ENCODE peak calls at places on chromosomes 13 and 19, in four cellular contexts. K is effector memory CD4-positive, alpha-beta T cell; H is neuronal stem cell; A is SK-N-SH. Y is an unnamed sample.

GRCh38 chr19:29232315-29232852 is 19.4 kb upstream of the UQCRFS1 start:
- DNase-seq in A (no peak), H (no peak), K (no peak), Y (no peak)

GRCh38 chr13:36919206-36919832 is 719 bp downstream of the SMAD9 start:
- DNase-seq in H (peak; percentile 37), A (peak; percentile 75), K (no peak), Y (peak; percentile 73)

GRCh38 chr13:83515267-83515666 is 367.0 kb downstream of the SLITRK1 start:
- DNase-seq in H (no peak), K (no peak), A (no peak), Y (no peak)

GRCh38 chr19:2150794-2151338 is 500 bp downstream of the AP3D1 start:
- DNase-seq in H (no peak), K (no peak), A (no peak), Y (peak; percentile 71)

GRCh38 chr13:43805071-43805468 is 18.3 kb upstream of the ENOX1 start:
- DNase-seq in A (peak; percentile 34), K (no peak), H (no peak), Y (no peak)

GRCh38 chr13:112116187-112116950 is 49.4 kb downstream of the SOX1 start:
- DNase-seq in H (no peak), K (no peak), A (no peak), Y (no peak)

GRCh38 chr13:33244907-33245287 is 40.7 kb downstream of the STARD13 start:
- DNase-seq in A (no peak), H (no peak), K (no peak), Y (no peak)

GRCh38 chr13:84655677-84656076 is 773.4 kb upstream of the SLITRK1 start:
- DNase-seq in A (no peak), H (no peak), K (no peak), Y (no peak)

GRCh38 chr13:28922341-28922740 is 102.2 kb downstream of the MTUS2 start:
- DNase-seq in K (no peak), H (no peak), A (no peak), Y (no peak)

GRCh38 chr19:37905936-37906867 is at the start of gene WDR87:
- DNase-seq in H (peak; percentile 90), K (peak; percentile 27), A (peak; percentile 95), Y (peak; percentile 65)

GRCh38 chr13:92270990-92271389 is 872.6 kb downstream of the GPC5 start:
- DNase-seq in A (no peak), H (no peak), K (no peak), Y (no peak)

GRCh38 chr19:14433454-14434156 is 499 bp downstream of the PKN1 start:
- DNase-seq in A (peak; percentile 59), H (no peak), K (peak; percentile 27), Y (peak; percentile 43)

GRCh38 chr13:33945477-33945876 is 127.5 kb downstream of the RFC3 start:
- DNase-seq in A (peak; percentile 32), H (no peak), K (no peak), Y (no peak)

GRCh38 chr19:45115809-45116615 is 23.0 kb downstream of the PPP1R37 start:
- DNase-seq in H (no peak), A (no peak), K (no peak), Y (no peak)

GRCh38 chr13:100363351-100363750 is 225.2 kb downstream of the GGACT start:
- DNase-seq in H (no peak), A (no peak), K (no peak), Y (no peak)

GRCh38 chr19:6067975-6068374 is 42.3 kb downstream of the RFX2 start:
- DNase-seq in A (no peak), H (no peak), K (no peak), Y (no peak)

GRCh38 chr19:12882589-12882988 is 1.3 kb upstream of the DNASE2 start:
- DNase-seq in H (no peak), K (no peak), A (no peak), Y (no peak)

GRCh38 chr13:111587249-111587648 is 266.8 kb downstream of the TEX29 start:
- DNase-seq in K (no peak), H (no peak), A (no peak), Y (no peak)

GRCh38 chr19:55256562-55257460 is 2.0 kb downstream of the PPP6R1 start:
- DNase-seq in H (no peak), K (no peak), A (no peak), Y (no peak)
- H3K4me1 ChIP-seq in H (peaks cover 17% of the 10 kb centered on the region), K (peaks cover 55% of the 10 kb centered on the region), A (peaks cover 17% of the 10 kb centered on the region), Y (peaks cover 7% of the 10 kb centered on the region)

GRCh38 chr19:51129716-51130115 is 5.0 kb downstream of the SIGLEC9 start:
- DNase-seq in A (no peak), H (no peak), K (no peak), Y (no peak)

GRCh38 chr19:51127755-51128154 is 3.0 kb downstream of the SIGLEC9 start:
- DNase-seq in A (no peak), H (no peak), K (no peak), Y (peak; percentile 22)

GRCh38 chr19:51125421-51126075 is 842 bp downstream of the SIGLEC9 start:
- DNase-seq in H (no peak), A (no peak), K (no peak), Y (no peak)

GRCh38 chr19:51127032-51127431 is 2.3 kb downstream of the SIGLEC9 start:
- DNase-seq in H (no peak), K (no peak), A (no peak), Y (no peak)

DNA sequence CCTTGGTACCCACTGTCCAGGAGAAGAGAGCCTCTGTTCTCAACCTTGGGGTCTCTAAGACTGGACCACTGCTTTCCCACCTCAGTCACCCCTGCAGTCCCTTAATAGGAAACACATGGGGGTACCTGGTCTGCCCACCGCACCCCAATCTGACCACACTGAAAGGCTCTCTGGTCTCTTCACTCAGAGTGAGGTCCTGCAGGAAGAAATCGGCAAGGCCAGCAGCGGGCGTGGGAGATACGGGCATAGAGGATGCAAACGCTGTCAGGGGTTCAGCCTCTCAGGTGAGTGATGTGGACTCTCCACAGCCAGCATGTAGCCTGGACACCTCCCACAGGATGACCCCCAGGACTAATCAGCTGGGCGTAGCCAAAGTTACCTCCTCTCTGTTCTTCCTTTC is 3.5 kb downstream of the SIGLEC9 start:
- DNase-seq in K (no peak), H (no peak), A (no peak), Y (no peak)
- H3K4me3 ChIP-seq in K (no peak overlapping the region), H (no peak overlapping the region), A (no peak overlapping the region), Y (no peak overlapping the region)

GRCh38 chr19:49168421-49168820 is 10.8 kb downstream of the TRPM4 start:
- DNase-seq in K (no peak), A (no peak), H (no peak), Y (no peak)

GRCh38 chr19:49173198-49173597 is 15.6 kb downstream of the TRPM4 start:
- DNase-seq in K (no peak), A (no peak), H (no peak), Y (no peak)

GRCh38 chr19:49165865-49166301 is 8.3 kb downstream of the TRPM4 start:
- DNase-seq in H (no peak), K (no peak), A (peak; percentile 51), Y (no peak)

GRCh38 chr19:49165111-49165750 is 7.6 kb downstream of the TRPM4 start:
- DNase-seq in H (no peak), K (no peak), A (no peak), Y (peak; percentile 31)

GRCh38 chr19:49167857-49168409 is 10.3 kb downstream of the TRPM4 start:
- DNase-seq in K (no peak), H (no peak), A (no peak), Y (no peak)
- H3K27ac ChIP-seq in K (no peak overlapping the region), H (no peak overlapping the region), A (no peak overlapping the region), Y (no peak overlapping the region)

GRCh38 chr19:53883231-53883661 is 1.2 kb downstream of the PRKCG start:
- DNase-seq in K (no peak), A (no peak), H (no peak), Y (peak; percentile 30)
- H3K4me1 ChIP-seq in K (peaks cover 33% of the 10 kb centered on the region), A (no peaks in the 10 kb centered on the region), H (peaks cover 33% of the 10 kb centered on the region), Y (peaks cover 5% of the 10 kb centered on the region)

DNA sequence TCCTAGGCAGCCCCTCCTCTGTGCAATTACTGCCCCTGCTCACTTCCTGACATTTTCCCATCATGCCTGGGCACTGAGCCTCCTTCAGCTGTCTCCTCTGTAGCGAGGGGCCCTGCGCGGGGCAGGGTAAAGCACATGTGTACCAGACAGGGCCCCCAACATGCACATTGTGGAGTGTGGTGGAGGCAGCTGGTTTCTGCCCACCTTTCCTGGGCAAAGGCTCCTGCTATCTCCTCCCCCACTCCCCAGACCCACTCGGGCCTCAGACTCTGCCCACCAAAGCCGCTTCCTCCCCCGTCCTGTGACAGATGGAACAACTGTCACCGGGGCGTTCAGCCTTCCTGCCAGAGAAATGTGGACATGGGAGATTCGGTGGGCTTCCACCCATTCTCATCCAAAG is 2.9 kb upstream of the KPTN start:
- DNase-seq in K (no peak), H (no peak), A (no peak), Y (no peak)
- H3K4me3 ChIP-seq in K (no peak overlapping the region), H (no peak overlapping the region), A (no peak overlapping the region), Y (no peak overlapping the region)

GRCh38 chr13:94366677-94367076 is 112.8 kb downstream of the DCT start:
- DNase-seq in K (no peak), H (no peak), A (no peak), Y (no peak)

GRCh38 chr13:94371855-94372254 is 107.6 kb downstream of the DCT start:
- DNase-seq in H (no peak), K (no peak), A (no peak), Y (no peak)

DNA sequence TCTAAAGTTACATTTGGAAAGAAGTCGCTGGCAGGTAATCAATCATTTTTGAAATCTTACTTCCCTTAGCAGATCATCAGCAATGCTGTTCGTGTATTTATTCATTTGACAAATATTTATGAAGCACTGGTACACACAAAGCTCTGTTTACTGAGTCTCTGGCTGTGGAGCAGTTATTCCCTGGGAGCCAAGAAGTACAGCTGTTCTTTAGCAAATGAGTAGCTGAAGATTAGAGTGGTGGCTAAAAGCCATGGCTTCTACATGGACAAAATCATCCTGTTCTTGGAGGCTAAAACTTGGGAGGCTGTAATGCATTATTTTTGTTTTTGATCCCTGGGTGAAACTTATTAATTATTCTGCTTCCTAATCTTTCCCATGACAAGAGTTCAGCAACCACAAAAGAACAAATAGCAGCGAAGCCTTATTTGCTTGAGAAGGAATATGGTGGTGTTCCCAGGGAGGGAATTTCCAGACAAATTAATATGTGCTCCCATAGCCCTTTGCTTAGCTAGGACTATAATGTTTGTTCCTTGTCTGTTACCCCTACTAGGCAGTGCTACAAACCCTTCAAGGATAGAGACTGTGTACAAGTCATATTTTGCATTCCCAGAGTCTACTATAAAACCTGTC is 109.5 kb downstream of the DCT start:
- DNase-seq in K (no peak), H (no peak), A (no peak), Y (no peak)
- H3K27ac ChIP-seq in K (no peak overlapping the region), H (no peak overlapping the region), A (no peak overlapping the region), Y (no peak overlapping the region)

GRCh38 chr19:954272-954671 is 28.4 kb downstream of the ARID3A start:
- DNase-seq in H (no peak), A (no peak), K (no peak), Y (no peak)
- H3K4me1 ChIP-seq in H (peaks cover 35% of the 10 kb centered on the region), A (peaks cover 5% of the 10 kb centered on the region), K (peaks cover 15% of the 10 kb centered on the region), Y (peaks cover 8% of the 10 kb centered on the region)

DNA sequence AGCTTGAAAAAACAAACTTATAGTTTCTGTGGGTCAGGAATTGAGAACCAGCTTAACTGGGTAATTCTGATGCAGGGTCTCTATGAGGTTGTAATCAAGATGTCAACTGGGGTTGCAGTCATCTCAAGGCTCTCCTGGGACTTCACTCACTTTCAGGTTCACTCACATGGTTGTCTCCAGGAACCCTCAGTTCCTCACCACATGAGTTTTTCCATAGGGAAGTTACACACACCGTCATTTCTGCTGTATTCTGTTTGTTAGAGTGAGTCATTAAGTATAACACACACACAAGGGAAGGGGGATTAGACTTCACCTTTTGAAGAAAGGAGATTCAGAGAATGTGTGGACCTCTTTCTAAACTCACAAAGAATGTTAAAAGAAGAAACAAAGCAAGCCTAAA is 34.9 kb upstream of the MLNR start:
- DNase-seq in A (no peak), K (no peak), H (no peak), Y (no peak)
- H3K4me3 ChIP-seq in A (no peak overlapping the region), K (no peak overlapping the region), H (no peak overlapping the region), Y (no peak overlapping the region)